ENCODE peak calls at places on chromosomes 1 and 21, in eight cellular contexts. One of them, this sample, is unnamed.

GRCh38 chr1:86441581-86441980 is 17.6 kb downstream of the CLCA2 start:
- DNase-seq in kidney: no peak
- DNase-seq in left lung: no peak
- DNase-seq in HEK293T: no peak
- DNase-seq in heart right ventricle: no peak
- DNase-seq in brain microvascular endothelial cell: no peak
- DNase-seq in T-helper 9 cell: peak; percentile 2
- DNase-seq in stimulated activated CD8-positive, alpha-beta memory T cell treated with anti-CD3 and anti-CD28 coated beads, Interleukin-7, amount 100 ng/mL, for 1 hour: no peak
- DNase-seq in this sample: no peak

GRCh38 chr1:1989102-1989542 is 14.5 kb downstream of the CFAP74 start:
- DNase-seq in T-helper 9 cell: no peak
- DNase-seq in heart right ventricle: peak; percentile 63
- DNase-seq in kidney: peak; percentile 87
- DNase-seq in brain microvascular endothelial cell: peak; percentile 5
- DNase-seq in left lung: peak; percentile 61
- DNase-seq in stimulated activated CD8-positive, alpha-beta memory T cell treated with anti-CD3 and anti-CD28 coated beads, Interleukin-7, amount 100 ng/mL, for 1 hour: no peak
- DNase-seq in HEK293T: no peak
- DNase-seq in this sample: no peak

GRCh38 chr1:26602378-26602959 is 72.9 kb downstream of the RPS6KA1 start:
- DNase-seq in left lung: no peak
- DNase-seq in heart right ventricle: peak; percentile 70
- DNase-seq in brain microvascular endothelial cell: peak; percentile 59
- DNase-seq in kidney: no peak
- DNase-seq in stimulated activated CD8-positive, alpha-beta memory T cell treated with anti-CD3 and anti-CD28 coated beads, Interleukin-7, amount 100 ng/mL, for 1 hour: no peak
- DNase-seq in HEK293T: peak; percentile 53
- DNase-seq in T-helper 9 cell: peak; percentile 9
- DNase-seq in this sample: no peak

GRCh38 chr1:189434461-189434860 is 1043.2 kb downstream of the BRINP3 start:
- DNase-seq in heart right ventricle: no peak
- DNase-seq in left lung: no peak
- DNase-seq in T-helper 9 cell: no peak
- DNase-seq in stimulated activated CD8-positive, alpha-beta memory T cell treated with anti-CD3 and anti-CD28 coated beads, Interleukin-7, amount 100 ng/mL, for 1 hour: no peak
- DNase-seq in kidney: no peak
- DNase-seq in brain microvascular endothelial cell: no peak
- DNase-seq in HEK293T: no peak
- DNase-seq in this sample: no peak

GRCh38 chr21:45987121-45987711 is 5.6 kb downstream of the COL6A1 start:
- DNase-seq in heart right ventricle: no peak
- DNase-seq in stimulated activated CD8-positive, alpha-beta memory T cell treated with anti-CD3 and anti-CD28 coated beads, Interleukin-7, amount 100 ng/mL, for 1 hour: no peak
- DNase-seq in T-helper 9 cell: no peak
- DNase-seq in brain microvascular endothelial cell: no peak
- DNase-seq in left lung: peak; percentile 77
- DNase-seq in kidney: peak; percentile 73
- DNase-seq in HEK293T: no peak
- DNase-seq in this sample: peak; percentile 73

GRCh38 chr1:160193091-160193819 is 2.9 kb downstream of the CASQ1 start:
- DNase-seq in HEK293T: peak; percentile 92
- DNase-seq in brain microvascular endothelial cell: peak; percentile 77
- DNase-seq in left lung: peak; percentile 86
- DNase-seq in T-helper 9 cell: peak; percentile 87
- DNase-seq in stimulated activated CD8-positive, alpha-beta memory T cell treated with anti-CD3 and anti-CD28 coated beads, Interleukin-7, amount 100 ng/mL, for 1 hour: peak; percentile 51
- DNase-seq in heart right ventricle: peak; percentile 92
- DNase-seq in kidney: peak; percentile 93
- DNase-seq in this sample: peak; percentile 93

GRCh38 chr1:32291145-32291707 is 657 bp upstream of the HDAC1 start:
- DNase-seq in T-helper 9 cell: no peak
- DNase-seq in left lung: no peak
- DNase-seq in kidney: no peak
- DNase-seq in stimulated activated CD8-positive, alpha-beta memory T cell treated with anti-CD3 and anti-CD28 coated beads, Interleukin-7, amount 100 ng/mL, for 1 hour: no peak
- DNase-seq in HEK293T: no peak
- DNase-seq in brain microvascular endothelial cell: no peak
- DNase-seq in heart right ventricle: no peak
- DNase-seq in this sample: no peak

GRCh38 chr1:125065092-125065820 is 3880.5 kb downstream of the SRGAP2C start:
- DNase-seq in T-helper 9 cell: no peak
- DNase-seq in brain microvascular endothelial cell: no peak
- DNase-seq in left lung: peak; percentile 59
- DNase-seq in HEK293T: no peak
- DNase-seq in kidney: peak; percentile 45
- DNase-seq in stimulated activated CD8-positive, alpha-beta memory T cell treated with anti-CD3 and anti-CD28 coated beads, Interleukin-7, amount 100 ng/mL, for 1 hour: no peak
- DNase-seq in heart right ventricle: no peak
- DNase-seq in this sample: peak; percentile 59

GRCh38 chr1:205543351-205544305 is 39.2 kb downstream of the CDK18 start:
- DNase-seq in heart right ventricle: peak; percentile 88
- DNase-seq in kidney: peak; percentile 92
- DNase-seq in HEK293T: no peak
- DNase-seq in T-helper 9 cell: no peak
- DNase-seq in brain microvascular endothelial cell: peak; percentile 76
- DNase-seq in stimulated activated CD8-positive, alpha-beta memory T cell treated with anti-CD3 and anti-CD28 coated beads, Interleukin-7, amount 100 ng/mL, for 1 hour: no peak
- DNase-seq in left lung: no peak
- DNase-seq in this sample: peak; percentile 84

GRCh38 chr1:60054374-60054773 is 19.2 kb downstream of the C1orf87 start:
- DNase-seq in HEK293T: no peak
- DNase-seq in T-helper 9 cell: no peak
- DNase-seq in brain microvascular endothelial cell: no peak
- DNase-seq in stimulated activated CD8-positive, alpha-beta memory T cell treated with anti-CD3 and anti-CD28 coated beads, Interleukin-7, amount 100 ng/mL, for 1 hour: no peak
- DNase-seq in left lung: no peak
- DNase-seq in kidney: no peak
- DNase-seq in heart right ventricle: no peak
- DNase-seq in this sample: no peak

GRCh38 chr1:206004821-206005220 is 1.6 kb upstream of the RAB7B start:
- DNase-seq in T-helper 9 cell: no peak
- DNase-seq in kidney: no peak
- DNase-seq in HEK293T: no peak
- DNase-seq in left lung: no peak
- DNase-seq in stimulated activated CD8-positive, alpha-beta memory T cell treated with anti-CD3 and anti-CD28 coated beads, Interleukin-7, amount 100 ng/mL, for 1 hour: no peak
- DNase-seq in brain microvascular endothelial cell: no peak
- DNase-seq in heart right ventricle: no peak
- DNase-seq in this sample: no peak

GRCh38 chr1:238186887-238187574 is 296.3 kb upstream of the ZP4 start:
- DNase-seq in left lung: no peak
- DNase-seq in heart right ventricle: no peak
- DNase-seq in brain microvascular endothelial cell: no peak
- DNase-seq in stimulated activated CD8-positive, alpha-beta memory T cell treated with anti-CD3 and anti-CD28 coated beads, Interleukin-7, amount 100 ng/mL, for 1 hour: no peak
- DNase-seq in T-helper 9 cell: no peak
- DNase-seq in kidney: no peak
- DNase-seq in HEK293T: no peak
- DNase-seq in this sample: no peak

GRCh38 chr1:202547215-202547614 is 163.0 kb downstream of the SYT2 start:
- DNase-seq in left lung: no peak
- DNase-seq in brain microvascular endothelial cell: no peak
- DNase-seq in HEK293T: no peak
- DNase-seq in kidney: no peak
- DNase-seq in stimulated activated CD8-positive, alpha-beta memory T cell treated with anti-CD3 and anti-CD28 coated beads, Interleukin-7, amount 100 ng/mL, for 1 hour: no peak
- DNase-seq in T-helper 9 cell: no peak
- DNase-seq in heart right ventricle: no peak
- DNase-seq in this sample: no peak

GRCh38 chr21:42102063-42102462 is 30.9 kb downstream of the UMODL1 start:
- DNase-seq in HEK293T: no peak
- DNase-seq in left lung: no peak
- DNase-seq in brain microvascular endothelial cell: no peak
- DNase-seq in heart right ventricle: no peak
- DNase-seq in stimulated activated CD8-positive, alpha-beta memory T cell treated with anti-CD3 and anti-CD28 coated beads, Interleukin-7, amount 100 ng/mL, for 1 hour: no peak
- DNase-seq in kidney: no peak
- DNase-seq in T-helper 9 cell: no peak
- DNase-seq in this sample: no peak

GRCh38 chr1:150619576-150620509 is 9.6 kb downstream of the ENSA start:
- DNase-seq in left lung: no peak
- DNase-seq in HEK293T: peak; percentile 62
- DNase-seq in kidney: no peak
- DNase-seq in T-helper 9 cell: no peak
- DNase-seq in brain microvascular endothelial cell: peak; percentile 62
- DNase-seq in stimulated activated CD8-positive, alpha-beta memory T cell treated with anti-CD3 and anti-CD28 coated beads, Interleukin-7, amount 100 ng/mL, for 1 hour: no peak
- DNase-seq in heart right ventricle: peak; percentile 50
- DNase-seq in this sample: no peak

GRCh38 chr1:31239653-31240241 is at the start of gene NKAIN1:
- DNase-seq in kidney: peak; percentile 71
- DNase-seq in HEK293T: peak; percentile 78
- DNase-seq in T-helper 9 cell: no peak
- DNase-seq in heart right ventricle: no peak
- DNase-seq in left lung: peak; percentile 76
- DNase-seq in stimulated activated CD8-positive, alpha-beta memory T cell treated with anti-CD3 and anti-CD28 coated beads, Interleukin-7, amount 100 ng/mL, for 1 hour: no peak
- DNase-seq in brain microvascular endothelial cell: no peak
- DNase-seq in this sample: no peak

GRCh38 chr1:175935566-175936115 is 192.2 kb upstream of the TNR start:
- DNase-seq in kidney: no peak
- DNase-seq in heart right ventricle: no peak
- DNase-seq in T-helper 9 cell: no peak
- DNase-seq in stimulated activated CD8-positive, alpha-beta memory T cell treated with anti-CD3 and anti-CD28 coated beads, Interleukin-7, amount 100 ng/mL, for 1 hour: no peak
- DNase-seq in HEK293T: no peak
- DNase-seq in brain microvascular endothelial cell: no peak
- DNase-seq in left lung: no peak
- DNase-seq in this sample: no peak

GRCh38 chr1:1683104-1683905 is 9.3 kb downstream of the SLC35E2B start:
- DNase-seq in left lung: peak; percentile 55
- DNase-seq in brain microvascular endothelial cell: no peak
- DNase-seq in T-helper 9 cell: no peak
- DNase-seq in kidney: no peak
- DNase-seq in heart right ventricle: no peak
- DNase-seq in stimulated activated CD8-positive, alpha-beta memory T cell treated with anti-CD3 and anti-CD28 coated beads, Interleukin-7, amount 100 ng/mL, for 1 hour: no peak
- DNase-seq in HEK293T: no peak
- DNase-seq in this sample: peak; percentile 53

GRCh38 chr1:42913426-42914091 is 45.1 kb downstream of the SLC2A1 start:
- DNase-seq in kidney: no peak
- DNase-seq in left lung: no peak
- DNase-seq in brain microvascular endothelial cell: peak; percentile 86
- DNase-seq in HEK293T: peak; percentile 74
- DNase-seq in T-helper 9 cell: peak; percentile 38
- DNase-seq in heart right ventricle: peak; percentile 65
- DNase-seq in stimulated activated CD8-positive, alpha-beta memory T cell treated with anti-CD3 and anti-CD28 coated beads, Interleukin-7, amount 100 ng/mL, for 1 hour: no peak
- DNase-seq in this sample: no peak

GRCh38 chr1:31701137-31701736 is 2.6 kb downstream of the COL16A1 start:
- DNase-seq in T-helper 9 cell: no peak
- DNase-seq in HEK293T: peak; percentile 52
- DNase-seq in left lung: peak; percentile 43
- DNase-seq in stimulated activated CD8-positive, alpha-beta memory T cell treated with anti-CD3 and anti-CD28 coated beads, Interleukin-7, amount 100 ng/mL, for 1 hour: no peak
- DNase-seq in heart right ventricle: peak; percentile 89
- DNase-seq in brain microvascular endothelial cell: peak; percentile 98
- DNase-seq in kidney: peak; percentile 95
- DNase-seq in this sample: no peak

GRCh38 chr1:63643926-63644325 is 50.7 kb downstream of the PGM1 start:
- DNase-seq in heart right ventricle: peak; percentile 55
- DNase-seq in kidney: no peak
- DNase-seq in stimulated activated CD8-positive, alpha-beta memory T cell treated with anti-CD3 and anti-CD28 coated beads, Interleukin-7, amount 100 ng/mL, for 1 hour: no peak
- DNase-seq in left lung: no peak
- DNase-seq in T-helper 9 cell: no peak
- DNase-seq in HEK293T: no peak
- DNase-seq in brain microvascular endothelial cell: no peak
- DNase-seq in this sample: no peak

GRCh38 chr1:234743866-234744581 is 134.0 kb upstream of the IRF2BP2 start:
- DNase-seq in kidney: no peak
- DNase-seq in stimulated activated CD8-positive, alpha-beta memory T cell treated with anti-CD3 and anti-CD28 coated beads, Interleukin-7, amount 100 ng/mL, for 1 hour: no peak
- DNase-seq in brain microvascular endothelial cell: peak; percentile 63
- DNase-seq in left lung: no peak
- DNase-seq in T-helper 9 cell: no peak
- DNase-seq in heart right ventricle: no peak
- DNase-seq in HEK293T: no peak
- DNase-seq in this sample: no peak

GRCh38 chr1:26022994-26023393 is 1.4 kb downstream of the EXTL1 start:
- DNase-seq in T-helper 9 cell: no peak
- DNase-seq in brain microvascular endothelial cell: no peak
- DNase-seq in HEK293T: no peak
- DNase-seq in left lung: no peak
- DNase-seq in stimulated activated CD8-positive, alpha-beta memory T cell treated with anti-CD3 and anti-CD28 coated beads, Interleukin-7, amount 100 ng/mL, for 1 hour: no peak
- DNase-seq in kidney: no peak
- DNase-seq in heart right ventricle: no peak
- DNase-seq in this sample: no peak

GRCh38 chr1:61757945-61758344 is 15.7 kb downstream of the PATJ start:
- DNase-seq in stimulated activated CD8-positive, alpha-beta memory T cell treated with anti-CD3 and anti-CD28 coated beads, Interleukin-7, amount 100 ng/mL, for 1 hour: no peak
- DNase-seq in HEK293T: no peak
- DNase-seq in left lung: no peak
- DNase-seq in heart right ventricle: no peak
- DNase-seq in brain microvascular endothelial cell: peak; percentile 48
- DNase-seq in kidney: no peak
- DNase-seq in T-helper 9 cell: no peak
- DNase-seq in this sample: no peak

GRCh38 chr1:64080947-64081562 is 122.4 kb upstream of the UBE2U start:
- DNase-seq in heart right ventricle: no peak
- DNase-seq in kidney: no peak
- DNase-seq in left lung: no peak
- DNase-seq in stimulated activated CD8-positive, alpha-beta memory T cell treated with anti-CD3 and anti-CD28 coated beads, Interleukin-7, amount 100 ng/mL, for 1 hour: no peak
- DNase-seq in brain microvascular endothelial cell: no peak
- DNase-seq in T-helper 9 cell: no peak
- DNase-seq in HEK293T: no peak
- DNase-seq in this sample: no peak